ENCODE peak calls at places on chromosomes 6 and 20, in four cellular contexts. W is caudate nucleus, E is SJSA1, G is HCT116. F is an unnamed sample.

GRCh38 chr6:168355716-168356522 is 36.3 kb upstream of the DACT2 start:
- DNase-seq in W (peak; percentile 31), E (no peak), G (peak; percentile 10), F (no peak)

GRCh38 chr6:66057034-66057433 is 350.0 kb upstream of the EYS start:
- DNase-seq in W (no peak), G (no peak), E (no peak), F (no peak)

GRCh38 chr6:34238507-34239239 is 2.0 kb downstream of the HMGA1 start:
- DNase-seq in G (no peak), E (no peak), W (no peak), F (no peak)

GRCh38 chr6:23174781-23175361 is 605.5 kb downstream of the HDGFL1 start:
- DNase-seq in E (peak; percentile 94), W (no peak), G (peak; percentile 55), F (peak; percentile 76)

GRCh38 chr20:17727351-17727750 is 27.6 kb downstream of the BANF2 start:
- DNase-seq in G (no peak), E (no peak), W (no peak), F (no peak)

GRCh38 chr6:39561536-39562266 is 163.5 kb downstream of the KIF6 start:
- DNase-seq in E (no peak), G (no peak), W (no peak), F (no peak)

GRCh38 chr6:168496932-168497331 is 55.9 kb downstream of the SMOC2 start:
- DNase-seq in G (no peak), E (no peak), W (no peak), F (no peak)

GRCh38 chr6:29676981-29677601 is 3.9 kb downstream of the ZFP57 start:
- DNase-seq in W (no peak), E (no peak), G (no peak), F (no peak)

GRCh38 chr20:44080646-44081267 is 106.2 kb downstream of the JPH2 start:
- DNase-seq in E (peak; percentile 65), W (no peak), G (peak; percentile 68), F (no peak)

GRCh38 chr20:18527836-18528235 is 20.1 kb downstream of the SEC23B start:
- DNase-seq in E (no peak), G (no peak), W (no peak), F (no peak)

GRCh38 chr6:43712590-43712989 is 25.0 kb upstream of the MRPS18A start:
- DNase-seq in W (no peak), E (no peak), G (no peak), F (no peak)

GRCh38 chr20:2430538-2430937 is 40.1 kb downstream of the SNRPB start:
- DNase-seq in W (no peak), G (no peak), E (no peak), F (no peak)

GRCh38 chr6:3421763-3422456 is 34.9 kb downstream of the SLC22A23 start:
- DNase-seq in G (no peak), E (peak; percentile 87), W (no peak), F (no peak)

GRCh38 chr20:6524305-6524704 is 243.2 kb upstream of the BMP2 start:
- DNase-seq in E (no peak), W (no peak), G (no peak), F (no peak)

GRCh38 chr20:2729791-2730190 is 37.2 kb downstream of the EBF4 start:
- DNase-seq in W (no peak), E (no peak), G (no peak), F (no peak)

GRCh38 chr6:79735183-79735582 is 104.1 kb downstream of the SH3BGRL2 start:
- DNase-seq in E (no peak), W (no peak), G (no peak), F (no peak)

GRCh38 chr6:47116616-47117015 is 74.5 kb upstream of the ADGRF1 start:
- DNase-seq in E (no peak), G (no peak), W (no peak), F (no peak)

GRCh38 chr20:54103067-54103761 is 32.8 kb upstream of the BCAS1 start:
- DNase-seq in G (peak; percentile 72), W (no peak), E (peak; percentile 33), F (no peak)

GRCh38 chr6:106444777-106445507 is 84.4 kb downstream of the CRYBG1 start:
- DNase-seq in G (peak; percentile 45), E (peak; percentile 39), W (no peak), F (no peak)

GRCh38 chr20:38805502-38805957 is at the start of gene PPP1R16B:
- DNase-seq in W (peak; percentile 66), G (no peak), E (no peak), F (no peak)

GRCh38 chr6:51495016-51495805 is 592.2 kb downstream of the PKHD1 start:
- DNase-seq in G (no peak), W (peak; percentile 12), E (no peak), F (no peak)

GRCh38 chr6:46042355-46042999 is 26.8 kb upstream of the CLIC5 start:
- DNase-seq in G (peak; percentile 58), E (peak; percentile 65), W (no peak), F (no peak)

GRCh38 chr20:35002426-35003210 is 47.0 kb downstream of the MYH7B start:
- DNase-seq in W (no peak), G (no peak), E (no peak), F (no peak)

GRCh38 chr6:36382976-36383375 is 4.5 kb downstream of the ETV7 start:
- DNase-seq in W (no peak), G (no peak), E (no peak), F (no peak)
- H3K27ac ChIP-seq in W (no peak overlapping the region), G (no peak overlapping the region), E (no peak overlapping the region), F (no peak overlapping the region)

DNA sequence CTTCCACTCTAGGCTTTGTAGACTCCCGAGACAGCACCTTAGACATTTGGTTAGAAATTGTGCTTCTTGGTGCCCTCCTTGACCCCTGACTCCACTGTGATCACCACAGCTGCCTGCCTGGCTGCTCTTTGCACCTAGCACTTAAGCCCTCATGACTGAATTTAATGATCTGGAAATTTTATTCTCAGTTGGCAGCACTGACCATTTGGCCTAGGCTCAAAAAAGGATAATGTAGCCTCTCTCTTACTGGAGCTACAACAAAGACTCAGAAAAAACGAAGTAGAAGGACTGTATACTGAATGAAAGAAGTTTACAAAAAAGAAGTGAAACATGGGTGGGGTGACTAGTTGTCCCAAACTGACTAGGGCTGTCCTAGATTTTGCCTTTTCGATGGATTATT is 11.3 kb upstream of the ABRACL start:
- DNase-seq in E (no peak), G (no peak), W (no peak), F (no peak)
- H3K27ac ChIP-seq in E (no peak overlapping the region), G (no peak overlapping the region), W (peak overlapping the region; percentile 24), F (no peak overlapping the region)

GRCh38 chr6:140560671-140561070 is 1186.2 kb upstream of the CITED2 start:
- DNase-seq in W (no peak), E (no peak), G (no peak), F (no peak)

GRCh38 chr6:140561701-140562100 is 1187.3 kb upstream of the CITED2 start:
- DNase-seq in E (no peak), W (no peak), G (no peak), F (no peak)

GRCh38 chr6:140554421-140554820 is 1180.0 kb upstream of the CITED2 start:
- DNase-seq in W (no peak), G (no peak), E (no peak), F (no peak)

GRCh38 chr6:140559458-140559857 is 1185.0 kb upstream of the CITED2 start:
- DNase-seq in G (no peak), E (no peak), W (no peak), F (no peak)
- H3K27ac ChIP-seq in G (no peak overlapping the region), E (no peak overlapping the region), W (no peak overlapping the region), F (no peak overlapping the region)

GRCh38 chr6:138492871-138493270 is 6.4 kb downstream of the NHSL1 start:
- DNase-seq in W (no peak), E (no peak), G (no peak), F (no peak)

GRCh38 chr6:138494312-138494711 is 5.0 kb downstream of the NHSL1 start:
- DNase-seq in G (no peak), W (no peak), E (no peak), F (no peak)

GRCh38 chr6:138491020-138491419 is 8.3 kb downstream of the NHSL1 start:
- DNase-seq in G (no peak), E (no peak), W (no peak), F (no peak)

GRCh38 chr6:138493413-138493812 is 5.9 kb downstream of the NHSL1 start:
- DNase-seq in W (no peak), G (no peak), E (no peak), F (no peak)

DNA sequence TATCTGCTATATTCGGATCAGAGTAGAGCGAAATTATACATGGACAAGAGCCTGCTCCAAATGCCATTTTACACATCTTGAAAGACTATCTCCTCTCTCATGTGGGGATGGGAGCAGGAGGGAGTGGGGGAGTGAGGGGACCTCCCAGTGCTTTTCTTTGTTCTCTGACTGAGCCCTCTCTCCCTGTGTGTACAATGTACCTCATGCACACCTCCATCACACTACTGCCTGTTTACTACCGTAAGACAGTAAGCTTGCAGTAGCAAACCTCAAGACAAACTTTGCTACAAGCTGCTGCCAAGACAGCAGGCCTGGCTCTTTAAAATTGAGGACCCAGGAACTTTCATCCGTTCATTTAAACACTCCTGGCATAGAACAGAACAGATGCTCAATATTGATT is 7.2 kb downstream of the NHSL1 start:
- DNase-seq in E (no peak), G (no peak), W (no peak), F (no peak)
- H3K27ac ChIP-seq in E (no peak overlapping the region), G (no peak overlapping the region), W (no peak overlapping the region), F (no peak overlapping the region)

GRCh38 chr6:148508401-148509151 is 165.9 kb downstream of the SASH1 start:
- DNase-seq in G (no peak), E (peak; percentile 78), W (no peak), F (no peak)

GRCh38 chr6:148502773-148503135 is 160.1 kb downstream of the SASH1 start:
- DNase-seq in E (no peak), G (no peak), W (no peak), F (no peak)

GRCh38 chr6:148509789-148510581 is 167.3 kb downstream of the SASH1 start:
- DNase-seq in W (no peak), E (peak; percentile 65), G (no peak), F (no peak)

GRCh38 chr6:148509152-148509571 is 166.5 kb downstream of the SASH1 start:
- DNase-seq in G (no peak), E (peak; percentile 36), W (no peak), F (no peak)

DNA sequence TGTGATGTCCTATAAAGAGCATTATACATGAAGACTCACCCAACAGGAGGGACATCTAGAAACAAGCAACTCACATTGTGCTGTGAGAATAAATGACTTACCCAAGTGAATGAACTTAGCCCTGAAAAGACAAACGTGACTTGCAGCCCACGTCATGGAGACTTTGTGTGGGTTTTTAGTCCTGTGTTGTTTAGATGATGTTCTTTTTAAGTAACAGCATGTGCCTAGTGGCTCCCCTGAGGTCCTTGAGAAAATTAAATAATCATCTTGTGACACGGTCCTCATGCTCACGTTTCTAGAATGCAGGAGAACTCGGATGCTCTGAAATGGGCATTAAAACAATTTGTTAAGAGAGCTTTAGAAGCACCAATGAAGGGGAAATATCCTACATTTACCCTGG is 165.1 kb downstream of the SASH1 start:
- DNase-seq in W (no peak), G (no peak), E (no peak), F (no peak)
- H3K27ac ChIP-seq in W (peak overlapping the region; percentile 86), G (no peak overlapping the region), E (peak overlapping the region; percentile 79), F (no peak overlapping the region)

GRCh38 chr6:52502306-52503029 is 74.4 kb downstream of the TRAM2 start:
- DNase-seq in G (no peak), E (no peak), W (no peak), F (no peak)

GRCh38 chr6:52503853-52504777 is 72.7 kb downstream of the TRAM2 start:
- DNase-seq in W (no peak), G (peak; percentile 94), E (peak; percentile 98), F (peak; percentile 94)

GRCh38 chr6:52505726-52506501 is 70.9 kb downstream of the TRAM2 start:
- DNase-seq in G (no peak), W (no peak), E (no peak), F (no peak)

GRCh38 chr6:52504778-52505127 is 72.1 kb downstream of the TRAM2 start:
- DNase-seq in G (no peak), W (no peak), E (no peak), F (no peak)

GRCh38 chr6:52503344-52503747 is 73.5 kb downstream of the TRAM2 start:
- DNase-seq in W (no peak), G (no peak), E (no peak), F (no peak)
- H3K27ac ChIP-seq in W (no peak overlapping the region), G (peak overlapping the region; percentile 76), E (peak overlapping the region; percentile 76), F (peak overlapping the region; percentile 75)

F was measured in epithelial cell of prostate.